ENCODE peak calls at places on chromosomes 16 and 17, in five cellular contexts. V is colonic mucosa, N is keratinocyte, I is HCT116, F is HL-60. T is an unnamed sample.

GRCh38 chr17:15194859-15195277 is 70.3 kb downstream of the PMP22 start:
- DNase-seq in V (no peak), N (no peak), I (no peak), F (no peak), T (no peak)

GRCh38 chr16:69930117-69930776 is 20.9 kb upstream of the CLEC18A start:
- DNase-seq in V (peak; percentile 61), N (peak; percentile 2), I (peak; percentile 40), F (peak; percentile 44), T (peak; percentile 15)

GRCh38 chr16:35148748-35149147 is 1689.3 kb downstream of the TP53TG3F start:
- DNase-seq in V (no peak), N (no peak), I (no peak), F (no peak), T (no peak)

GRCh38 chr17:79991924-79992656 is 43.6 kb downstream of the TBC1D16 start:
- DNase-seq in V (peak; percentile 84), N (no peak), I (no peak), F (no peak), T (no peak)

GRCh38 chr17:4405699-4406098 is 28.0 kb upstream of the SPNS3 start:
- DNase-seq in V (no peak), N (no peak), I (no peak), F (no peak), T (no peak)

GRCh38 chr16:25228372-25228771 is 11.6 kb downstream of the AQP8 start:
- DNase-seq in V (no peak), N (no peak), I (no peak), F (no peak), T (no peak)

GRCh38 chr16:84628226-84628731 is 10.4 kb upstream of the COTL1 start:
- DNase-seq in V (no peak), N (no peak), I (no peak), F (no peak), T (no peak)

GRCh38 chr17:35766903-35767510 is 6.3 kb downstream of the C17orf50 start:
- DNase-seq in V (no peak), N (no peak), I (no peak), F (peak; percentile 33), T (peak; percentile 29)

DNA sequence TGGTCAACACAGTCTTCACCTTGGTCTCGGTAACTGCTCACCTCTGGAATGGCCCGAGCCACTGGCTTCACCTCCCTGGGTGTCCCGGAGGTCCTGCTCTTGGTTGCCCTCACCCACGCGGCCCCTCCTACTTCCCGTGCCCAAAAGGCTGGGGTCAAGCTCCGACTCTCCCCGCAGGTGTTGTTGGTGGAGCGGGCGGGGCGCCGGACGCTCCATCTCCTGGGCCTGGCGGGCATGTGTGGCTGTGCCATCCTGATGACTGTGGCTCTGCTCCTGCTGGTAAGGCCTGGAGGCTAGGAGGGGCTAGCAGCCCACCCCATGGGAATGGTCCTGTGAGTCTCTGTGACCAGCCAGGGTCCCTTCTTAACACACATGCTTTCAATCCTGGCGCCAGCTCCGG is 3.4 kb downstream of the SLC2A4 start:
- DNase-seq in V (no peak), N (no peak), I (no peak), F (no peak), T (no peak)
- H3K27me3 ChIP-seq in V (peaks cover 8% of the 10 kb centered on the region), N (peaks cover 46% of the 10 kb centered on the region), I (no peaks in the 10 kb centered on the region), F (no peaks in the 10 kb centered on the region), T (no peaks in the 10 kb centered on the region)

DNA sequence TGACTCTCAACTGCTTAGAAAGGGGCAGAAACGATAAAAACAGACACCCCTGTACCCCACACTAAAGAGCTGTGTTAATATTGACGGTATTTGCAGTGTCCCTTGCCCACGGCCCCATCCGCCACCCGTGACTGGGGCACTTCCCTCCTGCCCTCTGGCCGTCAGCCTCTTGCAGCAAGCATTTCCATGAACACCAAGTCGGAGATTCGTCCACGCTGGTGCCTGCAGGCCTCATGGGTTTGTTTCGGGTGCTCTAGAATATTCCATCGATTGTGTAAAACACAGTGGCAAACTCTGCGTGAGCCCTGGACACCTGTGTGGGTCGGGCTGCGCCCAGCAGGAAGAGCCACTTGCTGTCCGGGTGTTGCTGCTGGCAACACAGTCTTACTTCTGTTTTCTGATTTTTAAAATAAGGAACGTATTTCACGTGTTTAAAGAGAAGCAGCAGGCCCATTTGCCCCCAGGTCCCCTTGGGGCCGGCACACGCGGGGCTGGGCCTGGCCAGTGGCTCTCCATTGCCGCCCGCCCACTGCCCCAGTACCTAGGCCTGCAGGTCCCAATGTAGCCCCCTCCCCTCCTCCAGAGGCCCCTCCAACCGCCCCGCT is 10.1 kb downstream of the CYBC1 start:
- DNase-seq in V (peak; percentile 24), N (no peak), I (no peak), F (peak; percentile 75), T (no peak)
- H3K4me3 ChIP-seq in V (no peak overlapping the region), N (no peak overlapping the region), I (no peak overlapping the region), F (peak overlapping the region; percentile 27), T (no peak overlapping the region)

GRCh38 chr17:78684026-78684425 is 98.0 kb downstream of the CYTH1 start:
- DNase-seq in V (no peak), N (no peak), I (no peak), F (no peak), T (no peak)
- H3K27me3 ChIP-seq in V (no peaks in the 10 kb centered on the region), N (no peaks in the 10 kb centered on the region), I (no peaks in the 10 kb centered on the region), F (no peaks in the 10 kb centered on the region), T (no peaks in the 10 kb centered on the region)

DNA sequence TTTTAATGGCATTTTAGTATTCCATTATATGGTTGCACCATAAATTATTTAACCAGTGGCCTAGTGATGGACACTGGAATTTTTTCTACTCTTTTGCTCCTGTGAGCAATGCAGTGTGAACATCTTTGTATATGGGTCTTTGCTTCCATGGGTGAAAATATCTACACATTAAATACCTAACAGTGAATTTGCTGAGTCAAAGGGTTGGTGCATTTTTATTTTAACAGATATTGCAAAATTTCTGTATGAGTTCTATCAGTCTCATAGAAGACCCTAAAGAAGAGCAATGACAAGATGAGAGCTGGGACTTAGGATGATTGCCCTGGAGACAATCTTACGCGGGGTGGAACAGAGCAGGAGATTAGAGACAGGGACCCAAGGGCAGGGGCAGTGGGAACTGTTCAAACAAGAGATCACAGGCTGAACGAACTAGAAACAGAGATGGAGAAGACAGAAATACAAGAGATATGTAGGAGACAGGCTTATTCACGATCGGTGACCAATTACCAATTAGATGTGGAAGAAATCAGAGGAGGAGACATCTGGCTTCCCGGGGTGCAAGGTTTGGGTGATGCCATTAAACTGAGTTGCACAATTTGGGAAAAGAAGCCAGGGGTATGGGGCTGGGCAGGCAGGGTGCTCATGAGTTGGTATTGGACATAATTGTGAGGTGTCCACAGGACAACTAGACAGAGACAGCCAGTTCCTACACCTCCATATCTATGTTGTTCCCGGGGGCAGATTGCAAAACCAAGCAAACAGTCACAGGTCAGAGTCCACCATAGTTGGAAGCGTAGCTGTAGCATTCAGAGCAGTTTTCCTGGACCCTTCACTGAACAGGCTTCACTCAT is 39.9 kb upstream of the LONP2 start:
- DNase-seq in V (peak; percentile 61), N (no peak), I (no peak), F (no peak), T (no peak)
- H3K4me3 ChIP-seq in V (no peak overlapping the region), N (no peak overlapping the region), I (no peak overlapping the region), F (no peak overlapping the region), T (no peak overlapping the region)

GRCh38 chr17:47717845-47718621 is 15.0 kb upstream of the TBX21 start:
- DNase-seq in V (no peak), N (no peak), I (no peak), F (no peak), T (no peak)
- H3K27me3 ChIP-seq in V (peaks cover 16% of the 10 kb centered on the region), N (peaks cover 86% of the 10 kb centered on the region), I (peaks cover 36% of the 10 kb centered on the region), F (peaks cover 34% of the 10 kb centered on the region), T (peaks cover 6% of the 10 kb centered on the region)

GRCh38 chr17:29140631-29141483 is 39.3 kb downstream of the MYO18A start:
- DNase-seq in V (no peak), N (no peak), I (no peak), F (peak; percentile 82), T (no peak)
- H3K4me3 ChIP-seq in V (peak overlapping the region; percentile 17), N (no peak overlapping the region), I (no peak overlapping the region), F (peak overlapping the region; percentile 63), T (peak overlapping the region; percentile 42)

GRCh38 chr17:39595294-39595693 is 12.4 kb downstream of the NEUROD2 start:
- DNase-seq in V (no peak), N (no peak), I (no peak), F (no peak), T (no peak)
- H3K27me3 ChIP-seq in V (peaks cover 50% of the 10 kb centered on the region), N (peaks cover 78% of the 10 kb centered on the region), I (peaks cover 42% of the 10 kb centered on the region), F (peaks cover 54% of the 10 kb centered on the region), T (peaks cover 87% of the 10 kb centered on the region)

GRCh38 chr17:75019710-75020109 is 7.2 kb downstream of the MRPL58 start:
- DNase-seq in V (no peak), N (no peak), I (no peak), F (no peak), T (no peak)
- H3K4me3 ChIP-seq in V (no peak overlapping the region), N (no peak overlapping the region), I (no peak overlapping the region), F (no peak overlapping the region), T (no peak overlapping the region)

GRCh38 chr16:19861069-19861468 is 23.6 kb downstream of the GPRC5B start:
- DNase-seq in V (no peak), N (no peak), I (no peak), F (no peak), T (no peak)

GRCh38 chr16:19859603-19860002 is 25.0 kb downstream of the GPRC5B start:
- DNase-seq in V (no peak), N (no peak), I (no peak), F (no peak), T (no peak)

GRCh38 chr16:19859166-19859565 is 25.5 kb downstream of the GPRC5B start:
- DNase-seq in V (no peak), N (no peak), I (no peak), F (no peak), T (no peak)

GRCh38 chr16:19861811-19862327 is 22.8 kb downstream of the GPRC5B start:
- DNase-seq in V (no peak), N (no peak), I (no peak), F (no peak), T (no peak)

DNA sequence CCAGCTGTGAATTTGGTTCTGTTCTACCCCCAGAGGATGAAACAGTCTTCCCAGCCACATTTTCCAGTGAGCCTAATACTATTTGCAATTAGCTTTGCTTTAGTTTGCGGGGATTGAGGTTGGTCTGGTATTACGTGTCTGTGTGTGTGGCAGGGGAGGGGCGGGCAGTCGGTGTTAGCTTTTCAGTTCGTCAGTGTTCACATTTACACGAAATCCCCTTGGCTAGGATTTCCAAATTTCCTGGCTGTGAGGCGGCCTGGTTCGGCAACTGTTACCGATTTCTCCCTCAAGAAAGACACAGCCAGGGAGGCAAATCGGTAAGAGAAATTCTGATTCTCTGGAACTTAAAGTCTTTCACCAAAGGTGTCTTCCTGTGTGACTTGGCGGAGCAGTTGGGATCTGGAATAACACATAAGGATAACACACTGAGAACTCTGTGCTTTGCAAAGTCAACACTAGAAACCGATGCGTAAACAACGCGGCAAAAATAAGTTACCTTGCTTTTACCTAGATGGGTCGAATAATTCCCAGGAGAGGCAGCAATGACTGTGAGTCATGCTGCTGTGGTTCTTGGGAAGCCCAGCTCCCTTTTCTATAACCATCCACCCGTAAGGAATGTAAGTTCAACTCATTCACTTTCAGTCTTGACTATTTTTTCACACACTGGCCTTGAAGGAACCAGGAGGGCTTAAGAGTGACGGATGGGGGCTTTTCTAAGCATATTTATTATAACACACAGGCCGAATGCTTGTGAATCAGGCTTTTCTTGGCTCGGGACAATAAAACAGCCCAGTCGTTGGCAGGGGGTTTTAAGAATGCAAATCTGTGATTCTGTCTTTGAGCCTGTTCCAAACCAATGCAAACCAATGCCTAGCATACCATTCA is 24.3 kb downstream of the GPRC5B start:
- DNase-seq in V (no peak), N (no peak), I (no peak), F (no peak), T (peak; percentile 74)
- H3K27me3 ChIP-seq in V (no peaks in the 10 kb centered on the region), N (peaks cover 4% of the 10 kb centered on the region), I (no peaks in the 10 kb centered on the region), F (no peaks in the 10 kb centered on the region), T (no peaks in the 10 kb centered on the region)